ENCODE peak calls at places on chromosomes 16 and 17, in nine cellular contexts. P, S, T, E, H, I, O, U and C are unnamed samples.

GRCh38 chr17:78857266-78857665 is 16.7 kb upstream of the USP36 start:
- DNase-seq in P (no peak), S (no peak), T (no peak), E (no peak), H (no peak), I (no peak), O (no peak), U (no peak), C (no peak)

GRCh38 chr17:382644-383533 is 30.3 kb upstream of the RPH3AL start:
- DNase-seq in P (peak), S (no peak), T (peak), E (no peak), H (no peak), I (peak), O (peak), U (peak), C (no peak)

GRCh38 chr16:75262800-75263127 is 11.3 kb upstream of the BCAR1 start:
- DNase-seq in P (no peak), S (no peak), T (no peak), E (no peak), H (no peak), I (no peak), O (no peak), U (no peak), C (no peak)

GRCh38 chr16:80806957-80807356 is 2.6 kb upstream of the CDYL2 start:
- DNase-seq in P (peak), S (no peak), T (peak), E (no peak), H (no peak), I (peak), O (peak), U (peak), C (peak)

GRCh38 chr17:4908711-4909496 is 6.0 kb upstream of the CHRNE start:
- DNase-seq in P (peak), S (peak), T (peak), E (peak), H (peak), I (peak), O (peak), U (peak), C (peak)

GRCh38 chr17:81966343-81967243 is 5.6 kb upstream of the NOTUM start:
- DNase-seq in P (no peak), S (no peak), T (peak), E (no peak), H (no peak), I (peak), O (peak), U (peak), C (no peak)

GRCh38 chr17:47315451-47316266 is 8.1 kb upstream of the EFCAB13 start:
- DNase-seq in P (peak), S (no peak), T (peak), E (no peak), H (no peak), I (peak), O (no peak), U (peak), C (peak)

GRCh38 chr16:15961060-15961511 is 11.7 kb downstream of the ABCC1 start:
- DNase-seq in P (peak), S (no peak), T (no peak), E (no peak), H (no peak), I (no peak), O (no peak), U (no peak), C (peak)

GRCh38 chr16:78976212-78976611 is 624.3 kb downstream of the MAF start:
- DNase-seq in P (no peak), S (no peak), T (no peak), E (no peak), H (no peak), I (no peak), O (no peak), U (no peak), C (no peak)

GRCh38 chr17:28907709-28908475 is 5.0 kb upstream of the DHRS13 start:
- DNase-seq in P (peak), S (no peak), T (peak), E (no peak), H (no peak), I (no peak), O (no peak), U (no peak), C (peak)

GRCh38 chr16:85335584-85336492 is 223.6 kb upstream of the CIBAR2 start:
- DNase-seq in P (no peak), S (no peak), T (peak), E (no peak), H (no peak), I (peak), O (no peak), U (no peak), C (peak)

GRCh38 chr16:70656712-70657263 is 10.4 kb downstream of the IL34 start:
- DNase-seq in P (no peak), S (no peak), T (no peak), E (no peak), H (no peak), I (no peak), O (no peak), U (no peak), C (no peak)

GRCh38 chr17:17890773-17891759 is 54.3 kb upstream of the SREBF1 start:
- DNase-seq in P (peak), S (no peak), T (peak), E (no peak), H (no peak), I (peak), O (peak), U (peak), C (peak)

GRCh38 chr17:44002141-44002848 is 2.1 kb upstream of the NAGS start:
- DNase-seq in P (peak), S (no peak), T (peak), E (no peak), H (no peak), I (peak), O (no peak), U (peak), C (peak)

GRCh38 chr17:66965801-66966528 is 1.5 kb downstream of the CACNG4 start:
- DNase-seq in P (no peak), S (no peak), T (no peak), E (no peak), H (no peak), I (no peak), O (no peak), U (no peak), C (no peak)

GRCh38 chr17:34619687-34620217 is 40.4 kb downstream of the TMEM132E start:
- DNase-seq in P (no peak), S (no peak), T (no peak), E (no peak), H (no peak), I (no peak), O (no peak), U (no peak), C (no peak)

GRCh38 chr16:2874584-2875362 is 8.2 kb upstream of the FLYWCH2 start:
- DNase-seq in P (peak), S (peak), T (peak), E (peak), H (peak), I (peak), O (peak), U (no peak), C (peak)

GRCh38 chr16:57503366-57503765 is 17.1 kb upstream of the DOK4 start:
- DNase-seq in P (no peak), S (no peak), T (no peak), E (peak), H (no peak), I (no peak), O (peak), U (no peak), C (no peak)

GRCh38 chr17:39920218-39921210 is 2.1 kb upstream of the GSDMB start:
- DNase-seq in P (no peak), S (no peak), T (no peak), E (no peak), H (no peak), I (no peak), O (peak), U (no peak), C (no peak)

GRCh38 chr17:7192271-7192937 is 13.2 kb upstream of the ASGR1 start:
- DNase-seq in P (no peak), S (no peak), T (no peak), E (no peak), H (no peak), I (no peak), O (no peak), U (no peak), C (no peak)

GRCh38 chr16:11683140-11683539 is 14.9 kb downstream of the SNN start:
- DNase-seq in P (no peak), S (peak), T (no peak), E (no peak), H (no peak), I (no peak), O (no peak), U (no peak), C (no peak)

GRCh38 chr17:13638855-13639458 is 37.2 kb upstream of the HS3ST3A1 start:
- DNase-seq in P (peak), S (no peak), T (no peak), E (no peak), H (no peak), I (peak), O (no peak), U (no peak), C (peak)

GRCh38 chr16:87681990-87682570 is 79.8 kb downstream of the JPH3 start:
- DNase-seq in P (peak), S (no peak), T (peak), E (no peak), H (no peak), I (peak), O (no peak), U (peak), C (peak)

GRCh38 chr16:615122-615521 is 15.7 kb upstream of the WFIKKN1 start:
- DNase-seq in P (no peak), S (no peak), T (no peak), E (no peak), H (no peak), I (no peak), O (no peak), U (no peak), C (no peak)
- TF ChIP-seq CTCF in P (no peak), S (no peak), T (no peak), E (no peak), H (no peak), I (no peak), O (no peak), U (no peak), C (no peak)

GRCh38 chr17:48591435-48592077 is 1.5 kb upstream of the HOXB3 start:
- DNase-seq in P (no peak), S (no peak), T (no peak), E (no peak), H (no peak), I (no peak), O (no peak), U (no peak), C (no peak)

GRCh38 chr17:48593840-48594411 is 347 bp upstream of the HOXB5 start:
- DNase-seq in P (peak), S (no peak), T (peak), E (peak), H (no peak), I (peak), O (peak), U (peak), C (peak)

GRCh38 chr17:48592097-48592496 is 1.5 kb downstream of the HOXB5 start:
- DNase-seq in P (no peak), S (no peak), T (no peak), E (no peak), H (no peak), I (no peak), O (no peak), U (no peak), C (no peak)

GRCh38 chr17:48593126-48593829 is at the start of gene HOXB5:
- DNase-seq in P (peak), S (no peak), T (no peak), E (no peak), H (no peak), I (no peak), O (no peak), U (no peak), C (no peak)

GRCh38 chr17:48592592-48592991 is 987 bp downstream of the HOXB5 start:
- DNase-seq in P (no peak), S (no peak), T (no peak), E (no peak), H (no peak), I (no peak), O (no peak), U (no peak), C (no peak)
- H3K4me3 ChIP-seq in P (peak), S (peak), T (peak), E (no peak), H (no peak), I (no peak), O (peak), U (peak), C (peak)

DNA sequence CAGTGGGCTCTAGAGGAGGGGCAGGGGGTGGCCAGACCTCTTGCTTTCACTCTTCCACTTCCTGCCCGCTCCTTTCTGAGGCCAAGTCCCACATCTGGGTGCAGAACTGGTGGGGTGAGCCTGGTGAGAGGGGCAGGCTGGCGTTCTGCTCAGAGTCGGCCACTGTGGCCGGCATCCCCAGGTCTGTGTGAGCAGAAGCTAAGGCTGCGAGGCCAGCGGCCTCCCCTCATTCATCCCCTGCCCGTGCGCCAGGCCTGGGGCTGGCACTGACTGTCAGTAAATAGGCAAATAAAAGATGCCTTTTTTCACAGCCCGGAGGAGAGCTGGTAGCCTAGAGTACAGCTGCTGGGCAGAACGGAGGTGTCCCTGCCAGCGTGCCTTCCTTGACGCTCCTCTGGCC is 1.2 kb downstream of the DEF8 start:
- DNase-seq in P (no peak), S (no peak), T (no peak), E (no peak), H (no peak), I (no peak), O (no peak), U (no peak), C (no peak)
- TF ChIP-seq CTCF in P (no peak), S (no peak), T (no peak), E (no peak), H (no peak), I (no peak), O (no peak), U (no peak), C (no peak)

DNA sequence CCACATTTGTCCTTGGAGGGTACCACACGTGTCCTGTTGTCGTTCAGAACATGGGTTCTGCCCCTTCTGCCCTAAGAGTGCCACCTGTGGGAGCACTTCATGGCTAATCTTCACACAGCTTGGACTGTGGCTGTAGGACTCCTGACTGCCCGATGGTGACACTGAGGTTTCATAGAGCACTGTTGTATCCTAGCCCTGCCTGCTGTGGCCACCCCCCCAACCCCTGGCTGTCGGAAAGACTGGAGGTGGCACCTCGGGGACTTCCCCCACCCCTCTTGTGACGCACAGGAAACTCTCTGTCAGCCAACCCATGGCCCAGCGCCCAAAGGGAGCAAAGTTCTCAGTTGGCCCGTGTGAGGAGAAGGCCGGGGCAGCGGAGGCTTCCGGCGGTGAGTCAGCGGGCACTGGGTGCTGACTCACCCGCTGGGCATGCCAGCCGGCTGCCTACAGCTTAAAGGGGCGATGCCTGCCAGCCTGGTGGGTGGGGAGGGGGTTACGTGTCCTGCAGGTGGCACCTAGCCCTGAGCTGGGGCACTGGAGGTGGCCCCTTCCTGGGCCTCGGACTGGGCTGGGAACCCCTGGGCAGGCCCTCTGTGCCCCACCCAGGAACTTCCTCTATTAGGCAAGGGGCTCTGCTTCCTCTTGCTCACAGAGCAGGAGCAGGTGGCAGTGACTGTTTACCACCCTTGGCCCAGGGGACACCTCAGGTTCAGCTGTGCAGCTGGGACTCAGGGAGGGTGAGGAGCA is 3.4 kb downstream of the MAP2K3 start:
- DNase-seq in P (peak), S (peak), T (peak), E (peak), H (no peak), I (peak), O (peak), U (peak), C (peak)
- H3K4me3 ChIP-seq in P (peak), S (peak), T (peak), E (no peak), H (peak), I (peak), O (peak), U (peak), C (peak)

DNA sequence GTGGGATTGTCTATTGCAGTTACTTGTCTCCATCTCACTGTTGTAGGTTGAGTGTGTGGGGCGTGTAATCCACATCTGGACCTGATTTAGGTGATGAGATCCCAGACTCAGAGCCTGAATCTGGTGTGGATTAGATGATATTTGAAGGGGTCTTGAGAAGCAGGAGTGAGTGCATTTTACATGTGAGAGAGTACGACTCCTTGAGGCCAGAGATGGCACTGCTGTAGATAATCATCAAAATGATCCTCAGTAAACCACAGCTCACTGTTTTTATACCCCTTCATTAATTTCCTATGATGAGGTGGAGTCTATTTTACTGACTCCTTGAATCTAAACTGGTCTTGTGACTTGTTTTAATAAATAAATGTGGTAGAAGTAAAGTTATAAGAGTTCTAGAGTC is 732.5 kb downstream of the KCNJ2 start:
- DNase-seq in P (no peak), S (no peak), T (no peak), E (no peak), H (no peak), I (no peak), O (no peak), U (no peak), C (peak)
- TF ChIP-seq CTCF in P (no peak), S (no peak), T (peak), E (no peak), H (no peak), I (no peak), O (no peak), U (no peak), C (peak)

DNA sequence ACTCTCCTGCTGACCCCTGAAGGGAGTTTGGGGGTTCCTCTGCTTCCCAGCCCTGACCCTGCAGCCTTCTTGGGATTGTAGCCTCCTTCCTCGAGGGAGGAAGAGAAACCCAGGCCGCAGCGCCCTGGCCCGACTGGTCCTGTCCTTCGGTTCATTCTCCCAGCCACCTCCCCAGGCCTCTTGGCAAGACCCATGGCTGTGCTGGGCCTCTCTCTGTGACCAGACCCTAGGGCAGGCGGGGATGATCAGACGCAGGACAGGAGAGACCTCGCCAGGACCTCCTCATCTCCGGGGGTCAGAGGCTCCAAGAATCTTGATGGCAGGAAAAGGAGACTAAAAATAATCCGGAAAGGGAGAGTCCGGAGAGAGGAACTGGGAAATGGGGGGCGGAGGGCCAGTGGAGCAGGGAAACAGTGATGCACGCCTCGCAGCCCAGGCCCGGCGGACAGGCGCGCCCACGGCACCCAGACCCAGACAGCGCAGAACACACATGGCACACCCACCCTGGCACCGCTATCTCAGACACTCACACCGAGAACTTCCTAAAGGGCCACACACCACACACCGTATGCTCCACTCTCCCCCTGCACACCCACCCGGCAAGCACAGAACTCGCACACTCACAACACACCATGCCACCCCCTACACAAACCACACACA is 1.2 kb downstream of the ARHGEF15 start:
- DNase-seq in P (no peak), S (no peak), T (no peak), E (no peak), H (no peak), I (no peak), O (no peak), U (no peak), C (no peak)
- H3K4me3 ChIP-seq in P (no peak), S (peak), T (no peak), E (no peak), H (no peak), I (no peak), O (peak), U (no peak), C (no peak)

GRCh38 chr17:22516861-22517636 is 824.7 kb downstream of the KCNJ18 start:
- DNase-seq in P (no peak), S (no peak), T (no peak), E (no peak), H (no peak), I (no peak), O (no peak), U (no peak), C (no peak)

GRCh38 chr17:22515599-22515998 is 823.3 kb downstream of the KCNJ18 start:
- DNase-seq in P (no peak), S (no peak), T (no peak), E (no peak), H (no peak), I (no peak), O (no peak), U (no peak), C (no peak)

GRCh38 chr17:22517716-22518115 is 825.4 kb downstream of the KCNJ18 start:
- DNase-seq in P (peak), S (no peak), T (no peak), E (no peak), H (no peak), I (no peak), O (no peak), U (no peak), C (no peak)

GRCh38 chr17:22514767-22515320 is 822.5 kb downstream of the KCNJ18 start:
- DNase-seq in P (no peak), S (no peak), T (no peak), E (no peak), H (no peak), I (no peak), O (no peak), U (no peak), C (no peak)

DNA sequence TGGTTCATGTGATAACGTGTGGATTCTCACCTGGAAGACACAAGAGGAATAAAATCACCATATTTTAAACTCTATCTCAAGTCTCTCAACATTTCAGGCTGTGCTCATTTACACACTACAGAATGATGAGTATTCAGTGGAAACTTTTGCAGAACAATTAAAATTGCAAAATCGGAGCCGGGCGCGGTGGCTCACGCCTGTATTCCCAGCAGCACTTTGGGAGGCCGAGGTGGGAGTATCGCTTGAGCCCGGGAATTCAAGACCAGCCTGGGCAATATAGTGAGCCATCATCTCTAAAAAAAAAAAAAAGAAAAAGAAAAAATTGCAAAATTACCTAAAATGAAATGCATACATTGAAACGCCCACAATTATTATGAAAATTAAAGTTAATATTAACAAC is 825.9 kb downstream of the KCNJ18 start:
- DNase-seq in P (no peak), S (no peak), T (no peak), E (no peak), H (no peak), I (no peak), O (no peak), U (no peak), C (no peak)
- TF ChIP-seq CTCF in P (no peak), S (no peak), T (no peak), E (no peak), H (no peak), I (no peak), O (no peak), U (no peak), C (no peak)

GRCh38 chr16:31327675-31328225 is 27.2 kb upstream of the ITGAX start:
- DNase-seq in P (no peak), S (no peak), T (no peak), E (no peak), H (no peak), I (no peak), O (no peak), U (no peak), C (no peak)
- H3K4me3 ChIP-seq in P (no peak), S (no peak), T (no peak), E (no peak), H (no peak), I (no peak), O (no peak), U (no peak), C (no peak)